ENCODE peak calls at places on chromosomes 6 and 20, in six cellular contexts. One of them, this sample, is unnamed.

GRCh38 chr6:125839471-125839870 is 48.7 kb downstream of the NCOA7 start:
- DNase-seq in Calu3: no peak
- DNase-seq in astrocyte of the hippocampus: peak; percentile 52
- DNase-seq in stimulated activated CD8-positive, alpha-beta memory T cell treated with anti-CD3 and anti-CD28 coated beads, Interleukin-7, amount 100 ng/mL, for 1 hour: no peak
- DNase-seq in COR-L47: peak; percentile 83
- DNase-seq in IMR-90: peak; percentile 13
- DNase-seq in this sample: no peak

GRCh38 chr6:11778042-11778441 is 561 bp downstream of the ADTRP start:
- DNase-seq in Calu3: no peak
- DNase-seq in COR-L47: no peak
- DNase-seq in stimulated activated CD8-positive, alpha-beta memory T cell treated with anti-CD3 and anti-CD28 coated beads, Interleukin-7, amount 100 ng/mL, for 1 hour: no peak
- DNase-seq in IMR-90: no peak
- DNase-seq in astrocyte of the hippocampus: no peak
- DNase-seq in this sample: no peak

GRCh38 chr6:34957184-34957904 is 68.3 kb downstream of the ANKS1A start:
- DNase-seq in astrocyte of the hippocampus: no peak
- DNase-seq in COR-L47: no peak
- DNase-seq in IMR-90: no peak
- DNase-seq in Calu3: no peak
- DNase-seq in stimulated activated CD8-positive, alpha-beta memory T cell treated with anti-CD3 and anti-CD28 coated beads, Interleukin-7, amount 100 ng/mL, for 1 hour: no peak
- DNase-seq in this sample: no peak

GRCh38 chr6:26332408-26332807 is 32.6 kb upstream of the BTN3A2 start:
- DNase-seq in astrocyte of the hippocampus: no peak
- DNase-seq in Calu3: no peak
- DNase-seq in IMR-90: no peak
- DNase-seq in COR-L47: no peak
- DNase-seq in stimulated activated CD8-positive, alpha-beta memory T cell treated with anti-CD3 and anti-CD28 coated beads, Interleukin-7, amount 100 ng/mL, for 1 hour: no peak
- DNase-seq in this sample: no peak

GRCh38 chr20:31452575-31452974 is 12.1 kb downstream of the DEFB123 start:
- DNase-seq in astrocyte of the hippocampus: no peak
- DNase-seq in Calu3: no peak
- DNase-seq in COR-L47: no peak
- DNase-seq in stimulated activated CD8-positive, alpha-beta memory T cell treated with anti-CD3 and anti-CD28 coated beads, Interleukin-7, amount 100 ng/mL, for 1 hour: no peak
- DNase-seq in IMR-90: no peak
- DNase-seq in this sample: no peak

GRCh38 chr6:5132741-5133140 is 47.6 kb downstream of the PPP1R3G start:
- DNase-seq in IMR-90: peak; percentile 98
- DNase-seq in Calu3: no peak
- DNase-seq in COR-L47: no peak
- DNase-seq in stimulated activated CD8-positive, alpha-beta memory T cell treated with anti-CD3 and anti-CD28 coated beads, Interleukin-7, amount 100 ng/mL, for 1 hour: no peak
- DNase-seq in astrocyte of the hippocampus: peak; percentile 66
- DNase-seq in this sample: peak; percentile 42

GRCh38 chr6:30397697-30398096 is 52.7 kb downstream of the RPP21 start:
- DNase-seq in IMR-90: no peak
- DNase-seq in COR-L47: no peak
- DNase-seq in stimulated activated CD8-positive, alpha-beta memory T cell treated with anti-CD3 and anti-CD28 coated beads, Interleukin-7, amount 100 ng/mL, for 1 hour: no peak
- DNase-seq in Calu3: peak; percentile 9
- DNase-seq in astrocyte of the hippocampus: no peak
- DNase-seq in this sample: no peak

GRCh38 chr6:20846602-20847028 is 312.4 kb downstream of the CDKAL1 start:
- DNase-seq in stimulated activated CD8-positive, alpha-beta memory T cell treated with anti-CD3 and anti-CD28 coated beads, Interleukin-7, amount 100 ng/mL, for 1 hour: no peak
- DNase-seq in astrocyte of the hippocampus: peak; percentile 16
- DNase-seq in IMR-90: peak; percentile 46
- DNase-seq in Calu3: no peak
- DNase-seq in COR-L47: no peak
- DNase-seq in this sample: no peak

This sample was measured in LHCN-M2.